ENCODE peak calls at places on chromosomes 6 and 20, in four cellular contexts. I, B, O and P are unnamed samples.
A peak's percentile ranks its signal among the peaks of the same experiment; 100 is the strongest.

GRCh38 chr20:23776067-23776771 is 25.5 kb upstream of the CST1 start:
- DNase-seq in I (no peak), B (no peak), O (no peak), P (no peak)

GRCh38 chr6:135331002-135331401 is 149.9 kb downstream of the MYB start:
- DNase-seq in I (no peak), B (no peak), O (no peak), P (peak; percentile 34)

GRCh38 chr20:46435146-46435545 is 28.7 kb upstream of the ELMO2 start:
- DNase-seq in I (no peak), B (no peak), O (no peak), P (no peak)

GRCh38 chr6:34157236-34157830 is 11.4 kb upstream of the GRM4 start:
- DNase-seq in I (no peak), B (no peak), O (no peak), P (no peak)

GRCh38 chr6:134247271-134247833 is 70.6 kb downstream of the SGK1 start:
- DNase-seq in I (no peak), B (no peak), O (no peak), P (peak; percentile 97)

GRCh38 chr6:128882991-128883571 is at the start of gene LAMA2:
- DNase-seq in I (no peak), B (peak; percentile 7), O (peak; percentile 75), P (no peak)

GRCh38 chr20:61436268-61436667 is 184.2 kb downstream of the CDH4 start:
- DNase-seq in I (no peak), B (no peak), O (no peak), P (no peak)

GRCh38 chr6:151089916-151090443 is 149.8 kb upstream of the AKAP12 start:
- DNase-seq in I (no peak), B (no peak), O (no peak), P (no peak)

GRCh38 chr20:37853823-37854375 is 49.0 kb upstream of the VSTM2L start:
- DNase-seq in I (no peak), B (no peak), O (no peak), P (peak; percentile 41)

GRCh38 chr6:63066053-63066704 is 145.1 kb upstream of the FKBP1C start:
- DNase-seq in I (no peak), B (peak; percentile 35), O (no peak), P (no peak)

GRCh38 chr6:143222758-143223334 is 162.2 kb downstream of the AIG1 start:
- DNase-seq in I (no peak), B (no peak), O (no peak), P (no peak)

GRCh38 chr20:51661609-51662178 is 106.5 kb downstream of the ATP9A start:
- DNase-seq in I (no peak), B (peak; percentile 95), O (no peak), P (no peak)

GRCh38 chr6:134678436-134678889 is 271.4 kb downstream of the ALDH8A1 start:
- DNase-seq in I (no peak), B (no peak), O (no peak), P (no peak)

GRCh38 chr6:131682427-131682826 is 18.8 kb downstream of the OR2A4 start:
- DNase-seq in I (no peak), B (no peak), O (no peak), P (no peak)

GRCh38 chr20:5621305-5621704 is 128.9 kb upstream of the SHLD1 start:
- DNase-seq in I (no peak), B (no peak), O (no peak), P (no peak)

GRCh38 chr20:40359127-40359892 is 329.7 kb downstream of the MAFB start:
- DNase-seq in I (no peak), B (no peak), O (no peak), P (no peak)

GRCh38 chr6:165807249-165807951 is 144.4 kb upstream of the PDE10A start:
- DNase-seq in I (no peak), B (no peak), O (no peak), P (no peak)

GRCh38 chr6:110761371-110761770 is 53.9 kb downstream of the CDK19 start:
- DNase-seq in I (no peak), B (no peak), O (no peak), P (no peak)

GRCh38 chr6:39400026-39400425 is 77.5 kb upstream of the KCNK16 start:
- DNase-seq in I (no peak), B (no peak), O (no peak), P (no peak)

GRCh38 chr6:138499303-138499991 is at the start of gene NHSL1:
- DNase-seq in I (no peak), B (peak; percentile 84), O (no peak), P (peak; percentile 34)

GRCh38 chr6:87152528-87152950 is 2.8 kb upstream of the ZNF292 start:
- DNase-seq in I (no peak), B (no peak), O (no peak), P (no peak)

GRCh38 chr20:59604770-59605665 is 678 bp downstream of the PHACTR3 start:
- DNase-seq in I (no peak), B (no peak), O (no peak), P (no peak)

GRCh38 chr6:165615629-165616028 is 47.4 kb downstream of the PDE10A start:
- DNase-seq in I (no peak), B (no peak), O (no peak), P (peak; percentile 8)

GRCh38 chr6:3226422-3227362 is 761 bp downstream of the TUBB2B start:
- DNase-seq in I (peak; percentile 64), B (no peak), O (no peak), P (no peak)
- H3K27ac ChIP-seq in I (no peak overlapping the region), B (no peak overlapping the region), O (peak overlapping the region; percentile 75), P (no peak overlapping the region)

DNA sequence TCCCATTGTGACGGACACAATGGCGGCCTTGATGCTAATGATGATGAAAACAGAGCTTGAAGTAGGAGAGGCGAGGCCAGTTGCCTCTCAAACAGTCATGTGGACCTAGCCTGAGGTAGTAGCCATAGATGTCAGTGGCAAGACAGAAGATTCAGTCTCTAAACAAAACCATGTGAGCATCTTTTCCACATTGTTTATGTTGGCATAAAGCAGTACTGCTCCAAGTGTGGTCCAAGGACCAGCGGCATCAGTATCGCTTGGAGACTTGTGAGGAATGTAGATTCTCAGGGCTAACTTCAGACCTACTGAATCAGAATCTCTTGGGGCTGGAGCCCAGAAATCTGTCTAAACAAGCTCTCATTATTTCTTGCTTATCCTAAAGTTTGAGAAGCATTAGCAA is 312.8 kb upstream of the JAG1 start:
- DNase-seq in I (no peak), B (no peak), O (no peak), P (no peak)
- TF ChIP-seq ATF2 in I (no peak), B (no peak), O (no peak), P (no peak)

GRCh38 chr6:158782432-158783166 is 36.6 kb downstream of the EZR start:
- DNase-seq in I (no peak), B (no peak), O (no peak), P (no peak)
- H3K27ac ChIP-seq in I (no peak overlapping the region), B (no peak overlapping the region), O (no peak overlapping the region), P (no peak overlapping the region)

GRCh38 chr6:16764188-16764950 is 3.1 kb upstream of the ATXN1 start:
- DNase-seq in I (no peak), B (peak; percentile 53), O (no peak), P (no peak)
- TF ChIP-seq ATF2 in I (no peak), B (no peak), O (no peak), P (no peak)

DNA sequence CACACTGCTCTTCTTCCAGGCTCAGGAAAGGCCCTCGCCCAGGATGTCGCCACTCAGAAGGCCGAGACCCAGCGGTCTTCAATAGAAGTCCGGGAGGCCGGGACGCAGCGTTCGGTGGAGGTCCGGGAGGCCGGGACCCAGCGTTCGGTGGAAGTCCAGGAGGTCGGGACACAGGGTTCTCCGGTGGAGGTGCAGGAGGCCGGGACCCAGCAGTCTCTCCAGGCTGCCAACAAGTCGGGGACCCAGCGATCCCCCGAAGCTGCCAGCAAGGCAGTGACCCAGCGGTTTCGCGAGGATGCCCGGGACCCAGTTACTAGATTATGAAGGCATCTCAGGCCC is 1.0 kb downstream of the KHDC3L start:
- DNase-seq in I (no peak), B (no peak), O (no peak), P (no peak)
- H3K27ac ChIP-seq in I (no peak overlapping the region), B (no peak overlapping the region), O (no peak overlapping the region), P (no peak overlapping the region)

GRCh38 chr20:25044660-25045342 is 13.1 kb downstream of the ACSS1 start:
- DNase-seq in I (no peak), B (no peak), O (no peak), P (no peak)
- TF ChIP-seq ATF2 in I (no peak), B (no peak), O (no peak), P (no peak)